ENCODE peak calls at places on chromosomes 2 and 18, in five cellular contexts. One of them, this sample, is unnamed.

GRCh38 chr2:221044781-221045180 is 527.3 kb downstream of the EPHA4 start:
- DNase-seq in ascending aorta: no peak
- DNase-seq in body of pancreas: no peak
- DNase-seq in adrenal gland: no peak
- DNase-seq in heart left ventricle: no peak
- DNase-seq in this sample: no peak

GRCh38 chr18:63144748-63145147 is 174.8 kb downstream of the BCL2 start:
- DNase-seq in body of pancreas: no peak
- DNase-seq in adrenal gland: no peak
- DNase-seq in heart left ventricle: no peak
- DNase-seq in ascending aorta: peak
- DNase-seq in this sample: no peak

GRCh38 chr2:219567131-219567530 is 4.2 kb downstream of the OBSL1 start:
- DNase-seq in heart left ventricle: no peak
- DNase-seq in adrenal gland: no peak
- DNase-seq in body of pancreas: no peak
- DNase-seq in ascending aorta: no peak
- DNase-seq in this sample: no peak

GRCh38 chr2:55111570-55112228 is 61.4 kb upstream of the RTN4 start:
- DNase-seq in adrenal gland: peak
- DNase-seq in ascending aorta: peak
- DNase-seq in heart left ventricle: peak
- DNase-seq in body of pancreas: peak
- DNase-seq in this sample: no peak

GRCh38 chr18:44846450-44846849 is 165.8 kb downstream of the SETBP1 start:
- DNase-seq in ascending aorta: no peak
- DNase-seq in heart left ventricle: no peak
- DNase-seq in body of pancreas: no peak
- DNase-seq in adrenal gland: no peak
- DNase-seq in this sample: no peak

GRCh38 chr2:136116111-136116812 is 1.7 kb downstream of the CXCR4 start:
- DNase-seq in body of pancreas: peak
- DNase-seq in heart left ventricle: peak
- DNase-seq in ascending aorta: peak
- DNase-seq in adrenal gland: peak
- DNase-seq in this sample: no peak

GRCh38 chr2:98912221-98912851 is 23.7 kb downstream of the CRACDL start:
- DNase-seq in ascending aorta: no peak
- DNase-seq in body of pancreas: peak
- DNase-seq in adrenal gland: peak
- DNase-seq in heart left ventricle: peak
- DNase-seq in this sample: peak

GRCh38 chr2:84874381-84875212 is 6.3 kb downstream of the TRABD2A start:
- DNase-seq in heart left ventricle: no peak
- DNase-seq in adrenal gland: no peak
- DNase-seq in ascending aorta: peak
- DNase-seq in body of pancreas: no peak
- DNase-seq in this sample: no peak

GRCh38 chr2:64654993-64655666 is 1.4 kb upstream of the SERTAD2 start:
- DNase-seq in ascending aorta: no peak
- DNase-seq in body of pancreas: no peak
- DNase-seq in heart left ventricle: no peak
- DNase-seq in adrenal gland: no peak
- DNase-seq in this sample: no peak

GRCh38 chr2:39663187-39663930 is 2.4 kb upstream of the TMEM178A start:
- DNase-seq in adrenal gland: no peak
- DNase-seq in body of pancreas: no peak
- DNase-seq in heart left ventricle: no peak
- DNase-seq in ascending aorta: no peak
- DNase-seq in this sample: no peak

GRCh38 chr2:86453838-86454237 is 12.7 kb downstream of the KDM3A start:
- DNase-seq in ascending aorta: no peak
- DNase-seq in heart left ventricle: peak
- DNase-seq in adrenal gland: peak
- DNase-seq in body of pancreas: peak
- DNase-seq in this sample: no peak

GRCh38 chr18:37450434-37451133 is 115.0 kb downstream of the CELF4 start:
- DNase-seq in ascending aorta: no peak
- DNase-seq in adrenal gland: no peak
- DNase-seq in body of pancreas: peak
- DNase-seq in heart left ventricle: peak
- DNase-seq in this sample: no peak

GRCh38 chr2:98822301-98823164 is 91.6 kb upstream of the MGAT4A start:
- DNase-seq in body of pancreas: peak
- DNase-seq in heart left ventricle: peak
- DNase-seq in ascending aorta: peak
- DNase-seq in adrenal gland: no peak
- DNase-seq in this sample: no peak

GRCh38 chr2:161100216-161100615 is 60.0 kb upstream of the TANK start:
- DNase-seq in heart left ventricle: no peak
- DNase-seq in ascending aorta: no peak
- DNase-seq in body of pancreas: no peak
- DNase-seq in adrenal gland: no peak
- DNase-seq in this sample: no peak

GRCh38 chr2:9690252-9690651 is 59.5 kb upstream of the YWHAQ start:
- DNase-seq in ascending aorta: no peak
- DNase-seq in heart left ventricle: peak
- DNase-seq in body of pancreas: peak
- DNase-seq in adrenal gland: no peak
- DNase-seq in this sample: no peak

GRCh38 chr2:202140522-202141292 is 67.7 kb downstream of the KIAA2012 start:
- DNase-seq in heart left ventricle: no peak
- DNase-seq in adrenal gland: no peak
- DNase-seq in body of pancreas: no peak
- DNase-seq in ascending aorta: no peak
- DNase-seq in this sample: no peak

GRCh38 chr2:212863185-212863588 is 288.2 kb downstream of the IKZF2 start:
- DNase-seq in heart left ventricle: no peak
- DNase-seq in ascending aorta: no peak
- DNase-seq in adrenal gland: no peak
- DNase-seq in body of pancreas: peak
- DNase-seq in this sample: no peak

GRCh38 chr2:217886720-217887309 is 116.0 kb downstream of the TNS1 start:
- DNase-seq in adrenal gland: peak
- DNase-seq in body of pancreas: peak
- DNase-seq in heart left ventricle: peak
- DNase-seq in ascending aorta: peak
- DNase-seq in this sample: no peak

GRCh38 chr2:218627939-218628338 is 20.2 kb downstream of the PLCD4 start:
- DNase-seq in body of pancreas: no peak
- DNase-seq in adrenal gland: no peak
- DNase-seq in heart left ventricle: no peak
- DNase-seq in ascending aorta: no peak
- DNase-seq in this sample: no peak

GRCh38 chr2:162126145-162126926 is 25.7 kb downstream of the GCG start:
- DNase-seq in heart left ventricle: no peak
- DNase-seq in body of pancreas: no peak
- DNase-seq in adrenal gland: no peak
- DNase-seq in ascending aorta: no peak
- DNase-seq in this sample: no peak

GRCh38 chr2:23616630-23617029 is 231.7 kb downstream of the KLHL29 start:
- DNase-seq in ascending aorta: no peak
- DNase-seq in adrenal gland: no peak
- DNase-seq in heart left ventricle: no peak
- DNase-seq in body of pancreas: no peak
- DNase-seq in this sample: no peak

GRCh38 chr2:215711484-215712034 is 275.7 kb upstream of the FN1 start:
- DNase-seq in ascending aorta: no peak
- DNase-seq in heart left ventricle: no peak
- DNase-seq in adrenal gland: no peak
- DNase-seq in body of pancreas: no peak
- DNase-seq in this sample: no peak

GRCh38 chr2:42331569-42332284 is 29.3 kb downstream of the COX7A2L start:
- DNase-seq in body of pancreas: no peak
- DNase-seq in ascending aorta: no peak
- DNase-seq in adrenal gland: no peak
- DNase-seq in heart left ventricle: no peak
- DNase-seq in this sample: no peak

GRCh38 chr18:34158881-34159690 is 65.6 kb downstream of the NOL4 start:
- DNase-seq in body of pancreas: peak
- DNase-seq in ascending aorta: peak
- DNase-seq in heart left ventricle: peak
- DNase-seq in adrenal gland: no peak
- DNase-seq in this sample: no peak

GRCh38 chr18:63159590-63159989 is 160.0 kb downstream of the BCL2 start:
- DNase-seq in adrenal gland: no peak
- DNase-seq in ascending aorta: no peak
- DNase-seq in body of pancreas: no peak
- DNase-seq in heart left ventricle: no peak
- DNase-seq in this sample: no peak

GRCh38 chr2:111678651-111679050 is 205.3 kb downstream of the ANAPC1 start:
- DNase-seq in ascending aorta: no peak
- DNase-seq in heart left ventricle: no peak
- DNase-seq in adrenal gland: no peak
- DNase-seq in body of pancreas: no peak
- DNase-seq in this sample: no peak

GRCh38 chr2:86283461-86284030 is 53.9 kb downstream of the REEP1 start:
- DNase-seq in body of pancreas: no peak
- DNase-seq in heart left ventricle: no peak
- DNase-seq in adrenal gland: no peak
- DNase-seq in ascending aorta: no peak
- DNase-seq in this sample: no peak

DNA sequence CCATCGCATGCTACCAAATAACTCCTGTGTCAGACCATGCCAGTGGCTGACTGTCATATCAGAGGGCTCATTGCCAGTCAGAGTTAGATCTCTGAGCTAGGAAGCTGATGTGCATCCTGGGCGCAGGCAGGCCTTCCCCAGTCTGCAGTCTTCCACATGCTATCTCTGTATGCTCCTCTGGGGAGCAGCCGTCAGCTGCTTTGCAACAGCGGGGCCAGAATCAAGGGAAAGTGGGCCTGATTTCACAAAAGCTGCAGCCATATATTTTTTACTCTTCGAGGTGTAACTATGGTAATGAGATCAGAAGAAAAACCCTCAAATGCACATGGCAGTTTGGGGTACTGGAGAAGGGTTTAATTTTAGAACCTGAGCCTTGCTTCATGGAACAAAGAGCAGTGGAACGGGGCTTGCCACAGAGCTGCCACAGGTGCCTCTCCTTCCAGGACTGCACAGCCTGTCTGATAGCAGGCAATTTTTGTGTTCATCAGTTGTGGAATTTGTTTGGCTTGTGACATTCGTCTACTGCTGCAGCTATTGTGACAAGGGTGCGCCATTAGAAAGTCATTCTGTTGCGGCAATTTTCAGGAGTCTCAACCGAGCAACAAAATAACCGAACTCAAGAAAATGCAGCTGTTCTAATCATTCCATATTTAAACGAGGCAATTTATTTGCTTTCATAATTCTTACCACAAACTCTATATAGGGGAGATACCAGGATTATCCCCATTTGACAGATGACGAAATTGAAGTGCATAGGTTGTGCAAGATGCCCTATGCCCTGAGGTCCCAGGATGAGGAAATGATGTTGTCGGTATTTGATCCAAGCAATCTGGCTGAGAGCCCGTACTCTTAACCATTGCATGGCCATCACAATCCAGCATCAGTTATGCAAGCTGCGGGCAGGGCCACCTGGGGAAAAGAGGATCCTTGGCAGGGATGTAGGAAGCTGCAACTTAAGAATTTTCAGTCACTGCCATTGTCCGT is 109.6 kb upstream of the CYRIA start:
- DNase-seq in ascending aorta: no peak
- DNase-seq in body of pancreas: no peak
- DNase-seq in adrenal gland: no peak
- DNase-seq in heart left ventricle: no peak
- DNase-seq in this sample: no peak
- TF ChIP-seq CTCF in ascending aorta: no peak
- TF ChIP-seq CTCF in body of pancreas: no peak
- TF ChIP-seq CTCF in adrenal gland: peak
- TF ChIP-seq CTCF in heart left ventricle: no peak
- TF ChIP-seq CTCF in this sample: no peak

DNA sequence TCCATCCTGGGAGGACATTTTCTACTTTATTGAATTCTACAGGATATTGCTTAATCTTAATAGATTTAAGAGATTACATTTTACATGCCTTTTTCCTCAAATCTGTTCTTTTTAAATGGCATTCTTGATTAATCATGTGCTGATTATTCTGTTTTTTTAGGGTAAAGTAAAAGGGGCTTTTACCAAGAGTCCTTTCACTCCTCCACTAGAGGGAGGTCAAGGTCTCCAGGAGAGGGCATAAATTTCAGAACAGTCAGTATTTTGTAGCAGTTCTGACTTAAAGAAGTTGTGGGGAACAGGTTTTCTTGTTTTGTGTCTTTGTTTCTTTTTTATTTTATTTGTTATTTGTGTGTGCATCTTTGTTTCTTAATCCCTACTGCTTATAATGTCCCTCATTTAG is 25.4 kb downstream of the WDR75 start:
- DNase-seq in body of pancreas: no peak
- DNase-seq in adrenal gland: no peak
- DNase-seq in heart left ventricle: no peak
- DNase-seq in ascending aorta: no peak
- DNase-seq in this sample: no peak
- TF ChIP-seq CTCF in body of pancreas: no peak
- TF ChIP-seq CTCF in adrenal gland: peak
- TF ChIP-seq CTCF in heart left ventricle: peak
- TF ChIP-seq CTCF in ascending aorta: peak
- TF ChIP-seq CTCF in this sample: peak

DNA sequence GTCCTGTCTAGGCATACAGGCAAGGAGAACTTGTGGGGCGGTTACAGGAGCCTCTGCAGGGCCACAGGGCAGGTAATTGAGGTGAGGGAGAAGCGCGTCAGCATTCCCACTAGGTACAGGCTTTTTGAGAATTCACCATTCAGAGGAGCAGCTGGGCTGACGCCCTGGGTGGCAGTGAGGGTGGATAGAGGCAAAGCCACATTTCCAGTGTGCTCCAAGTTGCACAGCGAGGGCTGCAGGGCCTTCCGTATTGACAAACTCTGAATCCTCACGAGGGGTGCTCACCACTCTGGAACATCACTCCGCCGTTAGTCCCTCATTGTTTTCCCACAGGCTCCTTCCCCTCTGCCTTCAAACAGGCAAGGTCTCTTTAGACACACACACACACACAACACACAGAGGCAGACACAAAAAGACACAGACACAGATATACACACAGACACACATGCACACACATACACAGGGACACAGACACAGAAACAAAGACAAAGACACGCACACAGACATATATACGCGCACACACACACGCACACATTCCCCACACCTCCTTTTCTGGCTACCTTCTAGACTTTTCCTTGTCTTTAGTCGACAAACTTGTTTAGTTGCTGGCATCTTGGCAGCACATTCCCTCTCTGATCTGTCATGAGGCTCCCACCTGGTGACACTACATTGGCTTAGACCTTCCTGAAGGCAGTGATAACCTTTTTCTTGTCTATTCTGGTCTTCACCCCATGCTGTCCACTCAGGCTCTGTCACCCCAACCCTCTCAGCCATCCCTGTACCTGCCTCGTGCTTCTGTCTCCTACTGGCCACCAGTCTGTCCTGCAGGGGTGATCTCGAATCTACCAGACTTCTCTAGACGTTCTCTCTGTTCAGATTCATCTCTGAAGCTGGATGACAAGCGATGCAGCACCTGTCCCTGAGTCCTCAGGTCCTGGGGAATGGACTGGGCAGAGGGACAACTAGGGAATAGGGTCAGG is 136.8 kb downstream of the ALPK2 start:
- DNase-seq in ascending aorta: no peak
- DNase-seq in adrenal gland: no peak
- DNase-seq in body of pancreas: no peak
- DNase-seq in heart left ventricle: no peak
- DNase-seq in this sample: no peak
- TF ChIP-seq CTCF in ascending aorta: no peak
- TF ChIP-seq CTCF in adrenal gland: no peak
- TF ChIP-seq CTCF in body of pancreas: no peak
- TF ChIP-seq CTCF in heart left ventricle: no peak
- TF ChIP-seq CTCF in this sample: no peak

GRCh38 chr2:26018184-26018716 is 15.6 kb upstream of the RAB10 start:
- DNase-seq in ascending aorta: peak
- DNase-seq in body of pancreas: peak
- DNase-seq in adrenal gland: peak
- DNase-seq in heart left ventricle: peak
- DNase-seq in this sample: no peak
- TF ChIP-seq CTCF in ascending aorta: no peak
- TF ChIP-seq CTCF in body of pancreas: no peak
- TF ChIP-seq CTCF in adrenal gland: no peak
- TF ChIP-seq CTCF in heart left ventricle: no peak
- TF ChIP-seq CTCF in this sample: no peak

This sample was measured in vagina.